ENCODE peak calls at places on chromosomes 5 and 9, in five cellular contexts. D is HCT116, N is K562, O is fibroblast of lung, X is SK-N-SH. V is an unnamed sample. For H3K79me2, the result is how much of the 10 kb centered on the place peaks cover.

GRCh38 chr9:88313364-88314220 is 74.7 kb upstream of the SPIN1 start:
- DNase-seq in X (no peak), O (no peak), D (no peak), N (no peak), V (no peak)

GRCh38 chr5:176725521-176725920 is 78.2 kb downstream of the TSPAN17 start:
- DNase-seq in O (no peak), N (no peak), X (no peak), D (no peak), V (no peak)

GRCh38 chr9:114968710-114969109 is 38.3 kb upstream of the TNFSF8 start:
- DNase-seq in X (no peak), N (no peak), D (no peak), O (peak), V (no peak)

GRCh38 chr5:41402845-41403244 is 107.6 kb downstream of the PLCXD3 start:
- DNase-seq in D (no peak), N (no peak), X (no peak), O (no peak), V (no peak)

GRCh38 chr9:97840521-97840920 is 12.5 kb upstream of the FOXE1 start:
- DNase-seq in X (no peak), D (no peak), N (no peak), O (no peak), V (no peak)

GRCh38 chr9:111483862-111484563 is at the start of gene ECPAS:
- DNase-seq in X (peak), D (peak), N (peak), O (peak), V (peak)

GRCh38 chr5:180137401-180138213 is 66.0 kb upstream of the RNF130 start:
- DNase-seq in O (no peak), X (no peak), N (no peak), D (no peak), V (no peak)

GRCh38 chr5:9059920-9060691 is 485.8 kb downstream of the SEMA5A start:
- DNase-seq in O (peak), D (no peak), N (no peak), X (no peak), V (no peak)

GRCh38 chr5:61306531-61307195 is 25.4 kb upstream of the ZSWIM6 start:
- DNase-seq in N (no peak), X (no peak), O (peak), D (no peak), V (no peak)

GRCh38 chr9:26219961-26220360 is 541.7 kb upstream of the TUSC1 start:
- DNase-seq in X (no peak), O (no peak), N (no peak), D (no peak), V (no peak)

GRCh38 chr9:81534138-81534865 is 155.0 kb downstream of the TLE1 start:
- DNase-seq in D (no peak), N (no peak), O (no peak), X (no peak), V (no peak)

GRCh38 chr9:116806075-116806474 is 119.0 kb downstream of the TRIM32 start:
- DNase-seq in N (no peak), D (no peak), O (no peak), X (no peak), V (peak)

GRCh38 chr5:14714706-14715105 is 50.2 kb downstream of the OTULIN start:
- DNase-seq in D (no peak), X (no peak), N (no peak), O (no peak), V (no peak)

GRCh38 chr9:127803507-127804352 is 1.0 kb downstream of the FPGS start:
- DNase-seq in D (no peak), N (no peak), X (peak), O (peak), V (peak)

GRCh38 chr9:14080940-14081621 is 232.9 kb downstream of the NFIB start:
- DNase-seq in N (no peak), D (no peak), O (peak), X (no peak), V (peak)

GRCh38 chr5:95773325-95774059 is 42.4 kb downstream of the RHOBTB3 start:
- DNase-seq in X (no peak), N (no peak), O (peak), D (no peak), V (no peak)

GRCh38 chr5:78758169-78758839 is 109.7 kb upstream of the LHFPL2 start:
- DNase-seq in N (peak), D (no peak), O (peak), X (no peak), V (peak)

GRCh38 chr5:98424681-98425454 is 348.6 kb upstream of the RGMB start:
- DNase-seq in N (no peak), O (peak), D (no peak), X (no peak), V (no peak)

GRCh38 chr5:125874717-125875116 is 548.5 kb upstream of the GRAMD2B start:
- DNase-seq in O (no peak), D (no peak), X (no peak), N (no peak), V (no peak)

GRCh38 chr5:115584501-115584900 is 17.8 kb downstream of the TICAM2 start:
- DNase-seq in N (no peak), X (no peak), O (no peak), D (no peak), V (no peak)

GRCh38 chr5:10331341-10331796 is 22.1 kb upstream of the MARCHF6 start:
- DNase-seq in O (peak), X (no peak), N (peak), D (no peak), V (no peak)

GRCh38 chr5:1184481-1184880 is 16.9 kb upstream of the SLC6A19 start:
- DNase-seq in O (no peak), D (no peak), N (no peak), X (no peak), V (no peak)

GRCh38 chr5:56481147-56481997 is 248.2 kb upstream of the ANKRD55 start:
- DNase-seq in N (no peak), D (no peak), O (peak), X (peak), V (peak)

GRCh38 chr5:179763215-179763945 is 30.4 kb upstream of the LTC4S start:
- DNase-seq in X (peak), O (peak), N (peak), D (peak), V (peak)

GRCh38 chr5:131640043-131640856 is 5.2 kb upstream of the RAPGEF6 start:
- DNase-seq in X (no peak), N (peak), D (no peak), O (no peak), V (peak)

GRCh38 chr5:65481635-65482271 is at the start of gene ADAMTS6:
- DNase-seq in N (peak), O (peak), D (peak), X (peak), V (peak)

GRCh38 chr9:88187631-88188030 is 49.4 kb upstream of the SPATA31C2 start:
- DNase-seq in D (no peak), O (no peak), X (no peak), N (no peak), V (no peak)

GRCh38 chr5:127589309-127590036 is 59.4 kb upstream of the CTXN3 start:
- DNase-seq in O (no peak), X (no peak), N (no peak), D (no peak), V (no peak)

DNA sequence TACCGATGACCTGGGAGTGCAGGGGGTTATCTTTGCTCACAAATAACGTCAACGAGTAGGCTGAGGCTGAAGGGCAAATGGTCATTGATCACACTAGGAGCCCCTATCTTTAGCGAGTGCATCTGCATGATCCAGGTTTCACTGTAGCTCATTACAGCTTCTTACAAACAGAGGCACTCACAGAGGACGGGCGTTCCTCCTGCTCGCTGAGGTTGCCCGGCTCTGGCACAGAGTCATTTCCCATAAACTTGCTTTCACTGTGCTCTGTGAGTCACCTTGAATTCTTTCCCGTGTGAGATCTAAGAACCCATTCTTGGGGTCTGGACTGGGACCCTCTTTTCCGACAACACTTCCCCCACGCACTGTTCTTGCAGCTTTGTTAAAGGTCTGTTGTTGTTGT is 1.9 kb upstream of the PAEP start:
- DNase-seq in D (no peak), N (no peak), O (no peak), X (no peak), V (no peak)
- H3K79me2 ChIP-seq in D (under half), N (under half), O (under half), X (under half), V (under half)

GRCh38 chr9:134698587-134699342 is 57.2 kb downstream of the COL5A1 start:
- DNase-seq in D (peak), N (peak), X (peak), O (peak), V (peak)

GRCh38 chr9:134701581-134702259 is 60.1 kb downstream of the COL5A1 start:
- DNase-seq in D (no peak), X (no peak), N (no peak), O (no peak), V (no peak)

GRCh38 chr9:134698111-134698510 is 56.5 kb downstream of the COL5A1 start:
- DNase-seq in X (no peak), N (no peak), D (no peak), O (no peak), V (no peak)

GRCh38 chr9:134700636-134701350 is 59.2 kb downstream of the COL5A1 start:
- DNase-seq in D (no peak), X (no peak), O (no peak), N (no peak), V (no peak)

DNA sequence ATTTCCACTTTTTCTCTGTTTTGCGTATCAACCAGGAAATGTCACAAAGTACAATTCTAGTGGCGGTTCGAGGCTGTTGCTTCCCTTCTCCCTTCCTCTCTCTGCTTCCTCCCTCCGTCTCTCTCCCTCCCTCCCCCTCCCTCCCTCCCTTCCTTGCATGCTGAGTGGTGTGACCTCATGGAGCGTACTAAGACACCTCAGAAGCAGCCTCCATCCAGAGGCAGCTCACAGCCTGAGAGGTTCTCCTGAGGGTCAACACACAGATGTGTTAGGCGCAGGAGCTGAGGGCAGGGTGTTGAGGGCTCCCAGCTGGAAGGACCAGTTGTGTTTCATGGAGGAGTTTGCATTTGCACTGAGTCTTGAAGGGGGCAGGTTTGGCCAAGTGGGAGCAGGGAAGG is 57.7 kb downstream of the COL5A1 start:
- DNase-seq in O (peak), N (no peak), X (no peak), D (no peak), V (no peak)
- H3K79me2 ChIP-seq in O (under half), N (under half), X (half or more), D (under half), V (under half)

DNA sequence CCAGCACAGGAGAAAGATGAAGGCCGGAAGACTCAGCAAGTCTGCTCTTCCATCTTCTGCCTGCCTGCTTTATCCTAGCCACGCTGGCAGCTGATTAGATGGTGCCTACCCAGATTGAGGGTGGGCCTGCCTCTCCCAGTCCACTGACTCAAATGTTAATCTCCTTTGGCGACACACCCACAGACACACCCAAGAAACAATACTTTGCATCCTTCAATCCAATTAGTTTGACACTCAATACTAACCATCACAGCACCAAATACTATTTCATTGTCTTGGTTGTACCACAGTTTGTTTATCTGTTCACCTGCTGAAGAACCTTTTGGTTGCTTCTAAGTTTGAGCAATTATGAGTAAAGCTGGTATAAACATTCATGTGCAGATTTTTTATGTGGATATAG is 23.7 kb downstream of the SMIM32 start:
- DNase-seq in O (no peak), N (no peak), D (no peak), X (no peak), V (no peak)
- H3K79me2 ChIP-seq in O (under half), N (under half), D (under half), X (half or more), V (half or more)

GRCh38 chr5:134142806-134143205 is 28.3 kb downstream of the TCF7 start:
- DNase-seq in O (no peak), D (no peak), N (no peak), X (no peak), V (no peak)
- H3K79me2 ChIP-seq in O (under half), D (under half), N (under half), X (under half), V (under half)

GRCh38 chr9:35757527-35758275 is 3.6 kb upstream of the MSMP start:
- DNase-seq in X (peak), N (no peak), D (no peak), O (no peak), V (no peak)

GRCh38 chr9:35758475-35759050 is 4.5 kb upstream of the MSMP start:
- DNase-seq in N (no peak), D (no peak), X (no peak), O (peak), V (no peak)

GRCh38 chr9:35755071-35755470 is 995 bp upstream of the MSMP start:
- DNase-seq in X (no peak), N (no peak), O (no peak), D (no peak), V (no peak)

GRCh38 chr9:35756275-35756742 is 2.2 kb upstream of the MSMP start:
- DNase-seq in D (peak), N (no peak), O (peak), X (no peak), V (no peak)

DNA sequence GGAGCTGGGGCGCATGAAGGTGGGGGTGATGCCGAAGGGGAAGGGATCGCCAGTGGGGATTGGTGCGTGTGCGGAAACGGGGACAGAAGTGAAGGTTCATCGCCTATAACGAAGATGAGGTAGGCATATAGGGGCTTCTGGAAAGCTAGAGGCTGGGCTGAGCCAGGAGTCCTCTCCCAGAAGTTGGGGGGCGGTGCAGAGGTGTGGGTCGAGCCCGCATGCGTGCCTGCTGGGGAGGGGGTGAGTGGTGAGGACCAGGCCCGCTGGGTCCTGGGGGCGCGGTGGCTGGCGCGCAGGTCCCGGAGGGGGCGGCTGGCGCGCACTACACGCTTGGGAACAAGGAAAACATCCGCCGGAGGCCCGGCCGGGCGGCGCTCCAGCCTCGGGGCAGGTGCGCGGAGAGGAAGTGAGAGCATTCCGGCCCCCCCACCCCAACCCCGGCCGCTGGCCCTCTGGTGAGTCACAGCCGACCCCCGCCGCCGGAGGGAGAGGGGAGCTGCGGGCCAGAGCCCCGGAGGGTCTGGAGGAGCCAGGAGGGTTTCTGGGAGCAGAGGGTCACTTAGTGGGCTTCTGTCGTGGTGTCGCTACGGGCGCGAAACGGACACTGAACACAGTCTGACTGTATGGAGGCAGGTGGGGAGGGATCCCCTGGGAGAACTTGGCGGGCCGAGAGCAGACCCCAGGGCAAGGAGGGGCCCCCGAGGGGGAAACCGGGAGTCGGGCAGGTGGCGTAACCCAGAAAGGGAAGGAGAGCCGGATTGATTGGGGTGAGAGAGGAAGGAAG is 2.9 kb upstream of the MSMP start:
- DNase-seq in X (peak), O (no peak), N (peak), D (peak), V (peak)
- H3K79me2 ChIP-seq in X (under half), O (under half), N (under half), D (under half), V (under half)

GRCh38 chr9:136437430-136437829 is 2.2 kb downstream of the INPP5E start:
- DNase-seq in O (peak), D (no peak), X (no peak), N (no peak), V (no peak)

GRCh38 chr9:136438909-136439549 is 616 bp downstream of the INPP5E start:
- DNase-seq in O (no peak), X (peak), N (peak), D (no peak), V (peak)

GRCh38 chr9:136437839-136438547 is 1.7 kb downstream of the INPP5E start:
- DNase-seq in X (no peak), O (peak), N (no peak), D (no peak), V (no peak)

GRCh38 chr9:136439550-136440408 is at the start of gene INPP5E:
- DNase-seq in D (peak), X (peak), O (peak), N (peak), V (peak)

GRCh38 chr9:136438548-136438908 is 1.1 kb downstream of the INPP5E start:
- DNase-seq in O (no peak), X (peak), D (no peak), N (no peak), V (peak)
- H3K79me2 ChIP-seq in O (under half), X (half or more), D (half or more), N (under half), V (under half)